ENCODE peak calls at places on chromosomes 16 and 17, in five cellular contexts. One of them, this sample, is unnamed.

GRCh38 chr16:49278567-49278827 is 3.1 kb downstream of the CBLN1 start:
- DNase-seq in psoas muscle: no peak
- DNase-seq in right cardiac atrium: no peak
- DNase-seq in AG10803: no peak
- DNase-seq in adipocyte: no peak
- DNase-seq in this sample: no peak

GRCh38 chr17:29778936-29779811 is 150.9 kb downstream of the SSH2 start:
- DNase-seq in psoas muscle: peak; percentile 81
- DNase-seq in right cardiac atrium: peak; percentile 89
- DNase-seq in AG10803: peak; percentile 52
- DNase-seq in adipocyte: peak; percentile 85
- DNase-seq in this sample: no peak

GRCh38 chr17:7294614-7295153 is at the start of gene YBX2:
- DNase-seq in psoas muscle: peak; percentile 93
- DNase-seq in right cardiac atrium: peak; percentile 83
- DNase-seq in AG10803: no peak
- DNase-seq in adipocyte: peak; percentile 50
- DNase-seq in this sample: no peak

GRCh38 chr17:36501351-36501750 is 14.9 kb downstream of the ZNHIT3 start:
- DNase-seq in psoas muscle: no peak
- DNase-seq in right cardiac atrium: no peak
- DNase-seq in AG10803: no peak
- DNase-seq in adipocyte: no peak
- DNase-seq in this sample: no peak

GRCh38 chr16:30085247-30085646 is 6.5 kb downstream of the TBX6 start:
- DNase-seq in psoas muscle: no peak
- DNase-seq in right cardiac atrium: peak; percentile 87
- DNase-seq in AG10803: no peak
- DNase-seq in adipocyte: no peak
- DNase-seq in this sample: no peak

GRCh38 chr16:81018496-81018895 is 11.5 kb downstream of the CENPN start:
- DNase-seq in psoas muscle: no peak
- DNase-seq in right cardiac atrium: no peak
- DNase-seq in AG10803: no peak
- DNase-seq in adipocyte: no peak
- DNase-seq in this sample: peak; percentile 39

GRCh38 chr17:72184805-72185204 is 64.0 kb downstream of the SOX9 start:
- DNase-seq in psoas muscle: no peak
- DNase-seq in right cardiac atrium: no peak
- DNase-seq in AG10803: peak; percentile 27
- DNase-seq in adipocyte: no peak
- DNase-seq in this sample: no peak

GRCh38 chr17:73261952-73262675 is 434 bp upstream of the CPSF4L start:
- DNase-seq in psoas muscle: peak; percentile 36
- DNase-seq in right cardiac atrium: no peak
- DNase-seq in AG10803: no peak
- DNase-seq in adipocyte: no peak
- DNase-seq in this sample: peak; percentile 42

GRCh38 chr16:67184453-67185002 is 765 bp upstream of the MATCAP1 start:
- DNase-seq in psoas muscle: no peak
- DNase-seq in right cardiac atrium: peak; percentile 79
- DNase-seq in AG10803: no peak
- DNase-seq in adipocyte: no peak
- DNase-seq in this sample: no peak

GRCh38 chr17:54426287-54426886 is 474.3 kb upstream of the TOM1L1 start:
- DNase-seq in psoas muscle: no peak
- DNase-seq in right cardiac atrium: no peak
- DNase-seq in AG10803: no peak
- DNase-seq in adipocyte: no peak
- DNase-seq in this sample: no peak

GRCh38 chr17:28470266-28471126 is 2.9 kb upstream of the SLC13A2 start:
- DNase-seq in psoas muscle: no peak
- DNase-seq in right cardiac atrium: no peak
- DNase-seq in AG10803: no peak
- DNase-seq in adipocyte: no peak
- DNase-seq in this sample: no peak

GRCh38 chr16:2042666-2043295 is 4.9 kb downstream of the NTHL1 start:
- DNase-seq in psoas muscle: no peak
- DNase-seq in right cardiac atrium: no peak
- DNase-seq in AG10803: no peak
- DNase-seq in adipocyte: no peak
- DNase-seq in this sample: no peak

GRCh38 chr16:24986512-24987303 is 28.5 kb downstream of the ARHGAP17 start:
- DNase-seq in psoas muscle: no peak
- DNase-seq in right cardiac atrium: no peak
- DNase-seq in AG10803: peak; percentile 86
- DNase-seq in adipocyte: peak; percentile 89
- DNase-seq in this sample: no peak

GRCh38 chr17:41615454-41615853 is 2.9 kb upstream of the KRT16 start:
- DNase-seq in psoas muscle: no peak
- DNase-seq in right cardiac atrium: no peak
- DNase-seq in AG10803: no peak
- DNase-seq in adipocyte: no peak
- DNase-seq in this sample: no peak

GRCh38 chr16:23071202-23072083 is 77.8 kb downstream of the USP31 start:
- DNase-seq in psoas muscle: no peak
- DNase-seq in right cardiac atrium: peak; percentile 59
- DNase-seq in AG10803: peak; percentile 20
- DNase-seq in adipocyte: no peak
- DNase-seq in this sample: no peak

GRCh38 chr17:16511515-16511914 is 19.5 kb upstream of the LRRC75A start:
- DNase-seq in psoas muscle: no peak
- DNase-seq in right cardiac atrium: no peak
- DNase-seq in AG10803: no peak
- DNase-seq in adipocyte: no peak
- DNase-seq in this sample: no peak

GRCh38 chr16:8848939-8849391 is 19.8 kb downstream of the CARHSP1 start:
- DNase-seq in psoas muscle: no peak
- DNase-seq in right cardiac atrium: no peak
- DNase-seq in AG10803: peak; percentile 76
- DNase-seq in adipocyte: peak; percentile 39
- DNase-seq in this sample: no peak

GRCh38 chr17:50758989-50759544 is 8.3 kb downstream of the ANKRD40CL start:
- DNase-seq in psoas muscle: no peak
- DNase-seq in right cardiac atrium: no peak
- DNase-seq in AG10803: no peak
- DNase-seq in adipocyte: no peak
- DNase-seq in this sample: no peak

GRCh38 chr16:88071908-88072307 is 120.7 kb downstream of the BANP start:
- DNase-seq in psoas muscle: peak; percentile 46
- DNase-seq in right cardiac atrium: peak; percentile 50
- DNase-seq in AG10803: no peak
- DNase-seq in adipocyte: no peak
- DNase-seq in this sample: no peak

GRCh38 chr17:72152392-72152727 is 31.5 kb downstream of the SOX9 start:
- DNase-seq in psoas muscle: no peak
- DNase-seq in right cardiac atrium: no peak
- DNase-seq in AG10803: peak; percentile 27
- DNase-seq in adipocyte: peak; percentile 66
- DNase-seq in this sample: no peak

GRCh38 chr16:81486555-81487061 is 42.0 kb downstream of the CMIP start:
- DNase-seq in psoas muscle: peak; percentile 80
- DNase-seq in right cardiac atrium: peak; percentile 93
- DNase-seq in AG10803: peak; percentile 95
- DNase-seq in adipocyte: peak; percentile 64
- DNase-seq in this sample: no peak

GRCh38 chr17:49361129-49361901 is 735 bp downstream of the ZNF652 start:
- DNase-seq in psoas muscle: peak; percentile 64
- DNase-seq in right cardiac atrium: peak; percentile 78
- DNase-seq in AG10803: no peak
- DNase-seq in adipocyte: peak; percentile 51
- DNase-seq in this sample: peak; percentile 61

GRCh38 chr17:79874329-79874981 is 35.2 kb upstream of the CBX4 start:
- DNase-seq in psoas muscle: no peak
- DNase-seq in right cardiac atrium: no peak
- DNase-seq in AG10803: peak; percentile 5
- DNase-seq in adipocyte: peak; percentile 32
- DNase-seq in this sample: no peak

GRCh38 chr16:75333770-75334169 is 82.3 kb upstream of the BCAR1 start:
- DNase-seq in psoas muscle: no peak
- DNase-seq in right cardiac atrium: no peak
- DNase-seq in AG10803: no peak
- DNase-seq in adipocyte: no peak
- DNase-seq in this sample: no peak

GRCh38 chr17:28476076-28476475 is 2.6 kb downstream of the SLC13A2 start:
- DNase-seq in psoas muscle: no peak
- DNase-seq in right cardiac atrium: no peak
- DNase-seq in AG10803: no peak
- DNase-seq in adipocyte: no peak
- DNase-seq in this sample: no peak

GRCh38 chr16:66036775-66037715 is 329.4 kb upstream of the CDH5 start:
- DNase-seq in psoas muscle: peak; percentile 70
- DNase-seq in right cardiac atrium: no peak
- DNase-seq in AG10803: peak; percentile 100
- DNase-seq in adipocyte: peak; percentile 91
- DNase-seq in this sample: no peak

GRCh38 chr16:3876695-3877094 is 3.8 kb downstream of the CREBBP start:
- DNase-seq in psoas muscle: no peak
- DNase-seq in right cardiac atrium: no peak
- DNase-seq in AG10803: peak; percentile 58
- DNase-seq in adipocyte: peak; percentile 24
- DNase-seq in this sample: no peak

GRCh38 chr16:276360-277077 is 775 bp upstream of the RGS11 start:
- DNase-seq in psoas muscle: no peak
- DNase-seq in right cardiac atrium: no peak
- DNase-seq in AG10803: no peak
- DNase-seq in adipocyte: no peak
- DNase-seq in this sample: no peak

GRCh38 chr17:50514936-50515702 is 6.9 kb downstream of the MYCBPAP start:
- DNase-seq in psoas muscle: no peak
- DNase-seq in right cardiac atrium: peak; percentile 79
- DNase-seq in AG10803: peak; percentile 71
- DNase-seq in adipocyte: peak; percentile 78
- DNase-seq in this sample: no peak

GRCh38 chr16:85386467-85387170 is 226.5 kb upstream of the GSE1 start:
- DNase-seq in psoas muscle: peak; percentile 35
- DNase-seq in right cardiac atrium: peak; percentile 28
- DNase-seq in AG10803: no peak
- DNase-seq in adipocyte: no peak
- DNase-seq in this sample: no peak

GRCh38 chr17:51765558-51766145 is 392.9 kb downstream of the CA10 start:
- DNase-seq in psoas muscle: no peak
- DNase-seq in right cardiac atrium: no peak
- DNase-seq in AG10803: no peak
- DNase-seq in adipocyte: no peak
- DNase-seq in this sample: peak; percentile 48

This sample was measured in caudate nucleus.